ENCODE peak calls at places on chromosomes 3 and 15, in five cellular contexts. Z is IMR-90; V is lower leg skin; N is psoas muscle; I is CD8-positive, alpha-beta T cell. Y is an unnamed sample.

GRCh38 chr3:88141458-88142083 is 8.2 kb upstream of the C3orf38 start:
- DNase-seq in Z (peak), I (no peak), N (no peak), V (no peak), Y (no peak)

GRCh38 chr15:51356147-51356546 is 14.7 kb downstream of the GLDN start:
- DNase-seq in V (no peak), Z (no peak), N (no peak), I (no peak), Y (no peak)

GRCh38 chr3:188689101-188689574 is 482.6 kb upstream of the TPRG1 start:
- DNase-seq in V (peak), N (no peak), I (no peak), Z (peak), Y (no peak)

GRCh38 chr3:59726279-59726678 is 676.5 kb upstream of the CFAP20DC start:
- DNase-seq in V (no peak), N (no peak), Z (no peak), I (no peak), Y (no peak)

GRCh38 chr3:131356006-131356405 is 25.6 kb upstream of the NUDT16 start:
- DNase-seq in I (no peak), N (no peak), V (no peak), Z (peak), Y (no peak)

GRCh38 chr3:42502429-42503250 is at the start of gene VIPR1:
- DNase-seq in V (peak), I (peak), N (peak), Z (no peak), Y (peak)

GRCh38 chr3:104606812-104607211 is 759.9 kb upstream of the ALCAM start:
- DNase-seq in V (no peak), N (no peak), Z (no peak), I (no peak), Y (no peak)

GRCh38 chr15:29141206-29141907 is 128.3 kb downstream of the NSMCE3 start:
- DNase-seq in N (peak), V (no peak), I (no peak), Z (no peak), Y (no peak)

GRCh38 chr3:12891391-12891984 is 50.1 kb upstream of the RPL32 start:
- DNase-seq in V (no peak), N (no peak), Z (no peak), I (no peak), Y (no peak)

GRCh38 chr15:59632714-59633113 is 21.1 kb downstream of the GCNT3 start:
- DNase-seq in I (no peak), Z (no peak), N (no peak), V (no peak), Y (no peak)
- TF ChIP-seq CTCF in I (no peak), Z (peak), N (no peak), V (no peak), Y (peak)

GRCh38 chr3:141355242-141355641 is 13.1 kb upstream of the ZBTB38 start:
- DNase-seq in N (no peak), I (no peak), Z (no peak), V (no peak), Y (no peak)
- TF ChIP-seq CTCF in N (no peak), I (no peak), Z (no peak), V (no peak), Y (no peak)

GRCh38 chr15:48876057-48876456 is 1.9 kb upstream of the EID1 start:
- DNase-seq in V (no peak), I (no peak), N (no peak), Z (no peak), Y (no peak)

GRCh38 chr15:48872632-48873031 is 5.3 kb upstream of the EID1 start:
- DNase-seq in N (no peak), I (no peak), V (no peak), Z (no peak), Y (no peak)

GRCh38 chr15:48875241-48875640 is 2.7 kb upstream of the EID1 start:
- DNase-seq in I (no peak), Z (no peak), V (no peak), N (no peak), Y (no peak)

GRCh38 chr15:48880070-48880634 is 2.2 kb downstream of the EID1 start:
- DNase-seq in I (no peak), Z (no peak), N (no peak), V (no peak), Y (no peak)

GRCh38 chr15:48877630-48878595 is at the start of gene EID1:
- DNase-seq in V (peak), Z (peak), I (peak), N (peak), Y (peak)
- TF ChIP-seq CTCF in V (no peak), Z (no peak), I (no peak), N (no peak), Y (no peak)

GRCh38 chr3:126475411-126476114 is at the start of gene ZXDC:
- DNase-seq in N (peak), I (peak), Z (peak), V (peak), Y (peak)

GRCh38 chr3:126473292-126474168 is 2.2 kb downstream of the ZXDC start:
- DNase-seq in Z (no peak), I (no peak), V (no peak), N (peak), Y (no peak)

GRCh38 chr3:126476166-126476975 is 680 bp upstream of the ZXDC start:
- DNase-seq in I (peak), N (peak), Z (peak), V (peak), Y (peak)

GRCh38 chr3:126476976-126477330 is 1.3 kb upstream of the ZXDC start:
- DNase-seq in N (peak), V (no peak), Z (no peak), I (no peak), Y (no peak)

GRCh38 chr3:126474498-126475410 is 937 bp downstream of the ZXDC start:
- DNase-seq in N (peak), V (peak), I (peak), Z (peak), Y (no peak)
- TF ChIP-seq CTCF in N (no peak), V (no peak), I (no peak), Z (no peak), Y (no peak)

GRCh38 chr3:52013802-52014598 is 18.3 kb upstream of the RPL29 start:
- DNase-seq in I (no peak), V (no peak), Z (no peak), N (no peak), Y (no peak)
- TF ChIP-seq CTCF in I (no peak), V (no peak), Z (no peak), N (no peak), Y (no peak)

GRCh38 chr15:27846722-27847420 is 252.2 kb downstream of the OCA2 start:
- DNase-seq in I (no peak), Z (no peak), V (no peak), N (no peak), Y (no peak)

GRCh38 chr15:27842526-27842925 is 256.6 kb downstream of the OCA2 start:
- DNase-seq in I (no peak), N (peak), V (no peak), Z (no peak), Y (no peak)

GRCh38 chr15:27843146-27843545 is 256.0 kb downstream of the OCA2 start:
- DNase-seq in I (no peak), V (no peak), N (no peak), Z (no peak), Y (no peak)

GRCh38 chr15:27845535-27846369 is 253.4 kb downstream of the OCA2 start:
- DNase-seq in V (no peak), N (no peak), Z (no peak), I (no peak), Y (no peak)

GRCh38 chr15:27844018-27844666 is 255.0 kb downstream of the OCA2 start:
- DNase-seq in I (no peak), N (no peak), V (no peak), Z (peak), Y (no peak)
- TF ChIP-seq CTCF in I (no peak), N (no peak), V (no peak), Z (no peak), Y (no peak)

GRCh38 chr15:62912282-62912681 is 130.3 kb upstream of the TPM1 start:
- DNase-seq in Z (no peak), N (no peak), V (no peak), I (no peak), Y (no peak)

GRCh38 chr15:62909257-62909656 is 133.3 kb upstream of the TPM1 start:
- DNase-seq in V (no peak), N (no peak), Z (no peak), I (no peak), Y (no peak)

GRCh38 chr15:62914461-62915079 is 128.0 kb upstream of the TPM1 start:
- DNase-seq in N (no peak), V (no peak), Z (no peak), I (no peak), Y (no peak)

GRCh38 chr15:62907275-62907674 is 135.3 kb upstream of the TPM1 start:
- DNase-seq in V (no peak), Z (no peak), N (no peak), I (no peak), Y (no peak)

GRCh38 chr15:62912808-62913207 is 129.7 kb upstream of the TPM1 start:
- DNase-seq in N (no peak), V (no peak), Z (no peak), I (no peak), Y (no peak)
- TF ChIP-seq CTCF in N (no peak), V (no peak), Z (no peak), I (no peak), Y (no peak)

DNA sequence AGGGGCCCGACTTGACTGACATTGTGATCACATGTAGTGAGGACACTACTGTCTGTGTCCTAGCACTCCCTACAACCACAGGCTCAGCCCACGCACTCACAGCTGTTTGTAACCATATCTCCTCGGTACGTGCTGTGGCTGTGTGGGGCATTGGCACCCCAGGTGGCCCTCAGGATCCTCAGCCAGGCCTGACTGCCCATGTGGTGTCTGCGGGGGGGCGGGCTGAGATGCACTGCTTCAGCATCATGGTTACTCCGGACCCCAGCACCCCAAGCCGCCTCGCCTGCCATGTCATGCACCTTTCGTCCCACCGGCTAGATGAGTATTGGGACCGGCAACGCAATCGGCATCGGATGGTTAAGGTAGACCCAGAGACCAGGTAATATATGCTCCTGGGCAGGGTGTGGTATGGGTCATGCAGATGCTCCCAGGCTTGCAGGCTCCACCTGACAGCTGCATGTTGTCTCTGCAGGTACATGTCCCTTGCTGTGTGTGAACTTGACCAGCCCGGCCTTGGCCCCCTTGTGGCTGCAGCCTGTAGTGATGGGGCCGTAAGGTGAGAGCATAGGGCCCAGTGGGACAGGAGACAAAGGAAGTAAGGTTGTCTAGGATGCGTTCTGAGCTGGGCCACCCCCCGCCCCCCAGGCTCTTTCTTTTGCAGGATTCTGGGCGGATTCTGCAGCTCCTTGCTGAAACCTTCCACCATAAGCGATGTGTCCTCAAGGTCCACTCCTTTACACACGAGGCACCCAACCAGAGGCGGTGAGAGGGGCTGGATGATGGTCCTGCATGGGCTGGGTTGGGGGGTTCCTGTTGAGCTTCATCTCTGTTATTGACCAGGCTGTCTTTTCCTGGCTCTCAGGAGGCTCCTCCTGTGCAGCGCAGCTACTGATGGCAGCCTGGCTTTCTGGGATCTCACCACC is 4.4 kb downstream of the DALRD3 start:
- DNase-seq in N (peak), Z (no peak), I (peak), V (no peak), Y (no peak)
- TF ChIP-seq CTCF in N (peak), Z (peak), I (peak), V (no peak), Y (peak)

GRCh38 chr3:29280675-29281264 is at the start of gene RBMS3:
- DNase-seq in V (peak), I (no peak), N (peak), Z (peak), Y (no peak)
- TF ChIP-seq CTCF in V (no peak), I (no peak), N (peak), Z (peak), Y (peak)

GRCh38 chr3:153289334-153289808 is 127.3 kb downstream of the RAP2B start:
- DNase-seq in Z (peak), N (no peak), I (no peak), V (no peak), Y (no peak)

GRCh38 chr3:153293222-153293621 is 131.2 kb downstream of the RAP2B start:
- DNase-seq in I (no peak), N (no peak), Z (peak), V (no peak), Y (no peak)

GRCh38 chr3:153287017-153287416 is 125.0 kb downstream of the RAP2B start:
- DNase-seq in I (no peak), V (no peak), N (no peak), Z (no peak), Y (no peak)

GRCh38 chr3:153291052-153291689 is 129.1 kb downstream of the RAP2B start:
- DNase-seq in I (no peak), N (no peak), Z (no peak), V (no peak), Y (no peak)

GRCh38 chr3:153290278-153291015 is 128.4 kb downstream of the RAP2B start:
- DNase-seq in N (no peak), V (no peak), I (no peak), Z (no peak), Y (no peak)
- TF ChIP-seq CTCF in N (no peak), V (no peak), I (peak), Z (peak), Y (peak)